ENCODE peak calls at places on chromosomes 7 and 10, in ten cellular contexts. Y, R, K, Q, X, S, I, F, A and Z are unnamed samples.

GRCh38 chr10:101063162-101063525 is 1.4 kb downstream of the KAZALD1 start:
- DNase-seq in Y (no peak), R (no peak), K (no peak), Q (no peak), X (no peak), S (no peak), I (no peak), F (no peak), A (no peak), Z (no peak)

GRCh38 chr10:44860811-44861751 is 50.1 kb upstream of the TMEM72 start:
- DNase-seq in Y (peak; percentile 86), R (no peak), K (no peak), Q (peak; percentile 13), X (no peak), S (peak; percentile 46), I (no peak), F (no peak), A (no peak), Z (no peak)

GRCh38 chr10:50990568-50991495 is 83.5 kb upstream of the PRKG1 start:
- DNase-seq in Y (peak; percentile 95), R (no peak), K (peak; percentile 38), Q (no peak), X (no peak), S (peak; percentile 49), I (no peak), F (no peak), A (peak; percentile 36), Z (peak; percentile 84)

GRCh38 chr7:83339927-83340326 is 177.2 kb upstream of the PCLO start:
- DNase-seq in Y (no peak), R (no peak), K (no peak), Q (no peak), X (no peak), S (no peak), I (no peak), F (no peak), A (no peak), Z (no peak)

GRCh38 chr10:76309744-76310441 is 878.5 kb downstream of the LRMDA start:
- DNase-seq in Y (peak; percentile 32), R (no peak), K (no peak), Q (no peak), X (no peak), S (peak; percentile 65), I (no peak), F (no peak), A (no peak), Z (no peak)

GRCh38 chr7:102933763-102934162 is 21.0 kb downstream of the LRRC17 start:
- DNase-seq in Y (peak; percentile 97), R (no peak), K (peak; percentile 89), Q (peak; percentile 78), X (no peak), S (peak; percentile 82), I (no peak), F (no peak), A (peak; percentile 7), Z (no peak)

GRCh38 chr7:101688183-101688831 is 59.2 kb upstream of the MYL10 start:
- DNase-seq in Y (peak; percentile 46), R (peak; percentile 96), K (peak; percentile 88), Q (peak; percentile 82), X (peak; percentile 77), S (peak; percentile 85), I (no peak), F (peak; percentile 85), A (peak; percentile 79), Z (peak; percentile 98)

GRCh38 chr10:43252166-43252784 is 14.6 kb downstream of the RASGEF1A start:
- DNase-seq in Y (no peak), R (peak; percentile 67), K (no peak), Q (no peak), X (peak; percentile 38), S (no peak), I (no peak), F (no peak), A (no peak), Z (peak; percentile 12)

GRCh38 chr7:47954231-47954911 is 6.1 kb upstream of the PKD1L1 start:
- DNase-seq in Y (peak; percentile 76), R (no peak), K (no peak), Q (no peak), X (no peak), S (no peak), I (no peak), F (no peak), A (no peak), Z (no peak)

GRCh38 chr10:103513383-103514060 is 20.0 kb downstream of the NEURL1 start:
- DNase-seq in Y (no peak), R (peak; percentile 49), K (no peak), Q (no peak), X (no peak), S (no peak), I (no peak), F (no peak), A (no peak), Z (peak; percentile 64)

GRCh38 chr7:102836206-102836938 is 76.4 kb upstream of the LRRC17 start:
- DNase-seq in Y (peak; percentile 95), R (no peak), K (no peak), Q (no peak), X (no peak), S (no peak), I (no peak), F (no peak), A (no peak), Z (no peak)

GRCh38 chr10:104327745-104328635 is 10.3 kb downstream of the ITPRIP start:
- DNase-seq in Y (peak; percentile 89), R (peak; percentile 79), K (peak; percentile 66), Q (no peak), X (peak; percentile 49), S (no peak), I (no peak), F (no peak), A (peak; percentile 31), Z (no peak)

GRCh38 chr10:36473122-36473521 is 652.3 kb upstream of the ANKRD30A start:
- DNase-seq in Y (no peak), R (no peak), K (no peak), Q (no peak), X (no peak), S (no peak), I (no peak), F (no peak), A (no peak), Z (no peak)
- H3K4me3 ChIP-seq in Y (no peak overlapping the region), R (no peak overlapping the region), K (no peak overlapping the region), Q (no peak overlapping the region), X (no peak overlapping the region), S (no peak overlapping the region), I (no peak overlapping the region), F (no peak overlapping the region), A (no peak overlapping the region), Z (no peak overlapping the region)

DNA sequence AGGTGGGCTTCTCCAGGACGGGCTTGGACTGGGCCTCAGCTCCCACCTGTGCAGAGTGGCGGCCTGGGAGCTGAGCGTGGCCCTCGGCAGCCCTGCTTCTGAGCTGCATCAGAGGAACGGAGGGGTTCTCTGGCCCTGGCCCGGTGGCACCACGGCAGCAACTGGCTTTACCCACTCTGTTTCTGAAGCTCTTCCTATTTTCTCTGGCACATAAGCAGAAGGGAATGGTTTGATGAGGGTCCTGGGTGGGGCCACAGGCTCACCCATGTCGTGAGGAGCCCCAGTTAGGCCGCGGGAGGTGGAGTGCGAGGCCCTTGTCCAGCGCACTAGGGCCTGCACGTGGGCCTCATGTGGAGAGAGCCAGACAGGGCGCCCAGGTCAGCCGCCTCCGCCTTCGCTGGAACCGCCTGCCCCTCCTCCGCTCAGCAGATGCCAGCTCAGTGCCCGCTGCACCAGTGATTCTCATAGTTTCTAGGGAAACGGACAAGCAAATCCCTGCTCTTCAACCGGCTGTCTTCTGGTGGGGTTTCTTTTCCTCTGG is 284.0 kb downstream of the CELF2 start:
- DNase-seq in Y (no peak), R (no peak), K (no peak), Q (no peak), X (no peak), S (no peak), I (no peak), F (no peak), A (no peak), Z (peak; percentile 66)
- TF ChIP-seq POLR2A in Y (no peak), R (no peak), K (no peak), Q (no peak), X (no peak), S (no peak), I (no peak), F (no peak), A (no peak), Z (no peak)

GRCh38 chr7:50153141-50153540 is 60.1 kb upstream of the ZPBP start:
- DNase-seq in Y (no peak), R (no peak), K (no peak), Q (no peak), X (no peak), S (no peak), I (no peak), F (no peak), A (no peak), Z (no peak)

GRCh38 chr7:50149364-50149763 is 56.3 kb upstream of the ZPBP start:
- DNase-seq in Y (no peak), R (no peak), K (no peak), Q (no peak), X (no peak), S (no peak), I (no peak), F (no peak), A (no peak), Z (no peak)

GRCh38 chr7:50152486-50152885 is 59.4 kb upstream of the ZPBP start:
- DNase-seq in Y (no peak), R (no peak), K (no peak), Q (no peak), X (no peak), S (no peak), I (no peak), F (no peak), A (no peak), Z (no peak)

GRCh38 chr7:50147952-50148351 is 54.9 kb upstream of the ZPBP start:
- DNase-seq in Y (no peak), R (no peak), K (no peak), Q (no peak), X (no peak), S (no peak), I (no peak), F (no peak), A (no peak), Z (no peak)

DNA sequence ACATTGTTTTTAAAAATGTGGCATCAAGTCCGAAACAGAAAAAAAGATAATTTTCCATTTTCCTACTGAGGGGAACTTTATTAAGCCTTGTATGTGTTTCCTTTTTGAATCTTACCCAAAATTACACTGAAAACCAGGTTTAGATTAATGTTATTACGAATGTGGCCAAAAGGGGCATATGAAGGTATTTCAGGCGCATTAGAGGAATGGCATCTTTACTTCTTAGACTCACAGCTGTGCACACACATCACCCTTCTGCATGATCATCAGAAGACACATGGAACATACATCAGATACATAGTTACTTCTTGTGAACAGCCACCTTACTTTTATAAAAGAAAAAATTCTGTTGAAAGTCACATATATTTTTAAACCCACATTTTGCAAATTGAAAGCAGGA is 58.6 kb upstream of the ZPBP start:
- DNase-seq in Y (no peak), R (no peak), K (no peak), Q (no peak), X (no peak), S (no peak), I (no peak), F (no peak), A (no peak), Z (no peak)
- H3K4me3 ChIP-seq in Y (no peak overlapping the region), R (no peak overlapping the region), K (no peak overlapping the region), Q (no peak overlapping the region), X (no peak overlapping the region), S (no peak overlapping the region), I (no peak overlapping the region), F (no peak overlapping the region), A (no peak overlapping the region), Z (no peak overlapping the region)

DNA sequence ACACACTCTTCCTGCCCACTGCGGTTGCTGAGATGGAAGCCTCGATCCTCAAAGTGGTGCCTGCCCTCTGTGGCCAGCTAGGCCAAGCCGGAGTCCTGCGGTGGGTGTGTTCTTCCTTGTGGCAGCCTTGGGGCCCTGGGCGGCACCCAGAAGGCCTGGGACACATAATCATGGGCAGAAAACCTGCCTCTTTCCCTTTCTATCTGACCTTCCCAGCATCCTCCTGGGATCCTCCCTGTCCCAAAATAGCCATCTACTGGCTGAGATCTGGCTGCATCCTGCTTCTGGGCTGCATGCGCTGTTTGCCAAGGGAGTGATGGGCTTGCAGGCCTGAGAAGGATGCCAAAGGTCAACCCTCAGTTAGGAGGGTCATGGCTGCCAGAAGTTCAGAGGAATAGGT is 23.9 kb downstream of the COL13A1 start:
- DNase-seq in Y (no peak), R (no peak), K (no peak), Q (no peak), X (no peak), S (no peak), I (no peak), F (no peak), A (no peak), Z (no peak)
- TF ChIP-seq POLR2A in Y (no peak), R (no peak), K (no peak), Q (no peak), X (no peak), S (no peak), I (no peak), F (no peak), A (no peak), Z (no peak)